ENCODE peak calls at places on chromosome 17, in six cellular contexts. E, J, R, P, L and Z are unnamed samples.

GRCh38 chr17:75370288-75370687 is 35.2 kb downstream of the GRB2 start:
- DNase-seq in R (no peak), P (no peak), J (peak; percentile 55), E (no peak), L (no peak), Z (no peak)

GRCh38 chr17:43627657-43628650 is 33.8 kb downstream of the MEOX1 start:
- DNase-seq in P (no peak), J (no peak), R (no peak), L (no peak), E (no peak), Z (no peak)

GRCh38 chr17:82013341-82013740 is 9.3 kb downstream of the CENPX start:
- DNase-seq in L (peak; percentile 36), P (no peak), J (peak; percentile 72), E (no peak), R (no peak), Z (no peak)

GRCh38 chr17:27340990-27341595 is 47.2 kb downstream of the WSB1 start:
- DNase-seq in E (no peak), P (no peak), R (no peak), L (no peak), J (peak; percentile 33), Z (no peak)

GRCh38 chr17:61202564-61202963 is 197.1 kb upstream of the TBX2 start:
- DNase-seq in J (no peak), L (peak; percentile 56), R (no peak), E (no peak), P (no peak), Z (no peak)

GRCh38 chr17:45428050-45428953 is 4.4 kb downstream of the ARHGAP27 start:
- DNase-seq in E (peak; percentile 83), P (peak; percentile 90), L (peak; percentile 52), R (peak; percentile 74), J (peak; percentile 84), Z (peak; percentile 88)

GRCh38 chr17:82889496-82890338 is 49.9 kb upstream of the ZNF750 start:
- DNase-seq in P (no peak), J (no peak), R (peak; percentile 17), E (no peak), L (no peak), Z (no peak)

GRCh38 chr17:75875182-75875939 is 3.0 kb downstream of the TRIM47 start:
- DNase-seq in L (no peak), E (no peak), R (no peak), J (no peak), P (no peak), Z (peak; percentile 10)

GRCh38 chr17:74768069-74768762 is 7.9 kb downstream of the NAT9 start:
- DNase-seq in P (no peak), L (peak; percentile 42), R (no peak), E (no peak), J (peak; percentile 78), Z (no peak)

GRCh38 chr17:20278805-20279204 is 188.5 kb downstream of the LGALS9B start:
- DNase-seq in L (no peak), J (no peak), P (no peak), E (no peak), R (no peak), Z (no peak)

GRCh38 chr17:3033248-3033640 is 30.2 kb downstream of the OR1D5 start:
- DNase-seq in L (no peak), P (no peak), E (no peak), J (no peak), R (no peak), Z (no peak)

GRCh38 chr17:39899215-39899614 is 19.2 kb downstream of the GSDMB start:
- DNase-seq in E (no peak), L (no peak), P (no peak), J (no peak), R (no peak), Z (no peak)

GRCh38 chr17:21213005-21213404 is 956 bp downstream of the TMEM11 start:
- DNase-seq in R (no peak), E (no peak), J (no peak), P (no peak), L (no peak), Z (no peak)

GRCh38 chr17:72725432-72726068 is 366.9 kb downstream of the SLC39A11 start:
- DNase-seq in R (peak; percentile 48), J (peak; percentile 74), E (peak; percentile 56), L (peak; percentile 57), P (peak; percentile 61), Z (peak; percentile 47)

GRCh38 chr17:82301300-82301915 is 16.0 kb downstream of the CD7 start:
- DNase-seq in R (no peak), J (no peak), P (no peak), E (no peak), L (no peak), Z (no peak)

GRCh38 chr17:61836266-61837174 is 26.8 kb downstream of the BRIP1 start:
- DNase-seq in P (no peak), E (no peak), J (no peak), R (no peak), L (no peak), Z (no peak)

GRCh38 chr17:1906622-1907021 is 76.8 kb downstream of the RPA1 start:
- DNase-seq in R (no peak), P (no peak), E (no peak), J (no peak), L (no peak), Z (no peak)

GRCh38 chr17:60717814-60718213 is 40.2 kb downstream of the BCAS3 start:
- DNase-seq in P (no peak), R (no peak), L (no peak), J (no peak), E (no peak), Z (no peak)

GRCh38 chr17:13813347-13814240 is 211.9 kb upstream of the HS3ST3A1 start:
- DNase-seq in J (no peak), R (no peak), P (no peak), L (no peak), E (no peak), Z (no peak)

GRCh38 chr17:59365383-59365981 is 34.0 kb downstream of the YPEL2 start:
- DNase-seq in P (no peak), R (no peak), J (no peak), E (no peak), L (no peak), Z (peak; percentile 41)

GRCh38 chr17:77140166-77140877 is 447 bp upstream of the SEC14L1 start:
- DNase-seq in J (peak; percentile 100), R (peak; percentile 98), P (peak; percentile 100), E (peak; percentile 99), L (peak; percentile 98), Z (peak; percentile 98)

GRCh38 chr17:28317965-28318758 is 838 bp upstream of the TMEM97 start:
- DNase-seq in J (no peak), P (peak; percentile 31), L (no peak), E (peak; percentile 36), R (no peak), Z (no peak)

GRCh38 chr17:35313875-35314409 is 59.5 kb downstream of the SLFN11 start:
- DNase-seq in R (no peak), L (no peak), P (peak; percentile 6), J (no peak), E (no peak), Z (peak; percentile 7)

GRCh38 chr17:17305282-17305801 is 2.2 kb downstream of the NT5M start:
- DNase-seq in L (no peak), R (no peak), E (no peak), P (no peak), J (no peak), Z (peak; percentile 86)

GRCh38 chr17:32503251-32504165 is 16.7 kb downstream of the CDK5R1 start:
- DNase-seq in E (no peak), R (peak; percentile 50), J (no peak), L (peak; percentile 10), P (no peak), Z (peak; percentile 84)

GRCh38 chr17:607341-608060 is 107.1 kb downstream of the VPS53 start:
- DNase-seq in R (no peak), P (no peak), L (no peak), J (no peak), E (no peak), Z (no peak)

GRCh38 chr17:44376124-44376523 is 12.5 kb upstream of the FAM171A2 start:
- DNase-seq in L (peak; percentile 68), R (no peak), J (no peak), E (peak; percentile 46), P (peak; percentile 62), Z (peak; percentile 75)

GRCh38 chr17:7070712-7071111 is 9.3 kb downstream of the CLEC10A start:
- DNase-seq in E (no peak), P (no peak), R (no peak), L (no peak), J (no peak), Z (no peak)
- TF ChIP-seq CTCF in E (no peak), P (no peak), R (no peak), L (no peak), J (no peak), Z (no peak)

DNA sequence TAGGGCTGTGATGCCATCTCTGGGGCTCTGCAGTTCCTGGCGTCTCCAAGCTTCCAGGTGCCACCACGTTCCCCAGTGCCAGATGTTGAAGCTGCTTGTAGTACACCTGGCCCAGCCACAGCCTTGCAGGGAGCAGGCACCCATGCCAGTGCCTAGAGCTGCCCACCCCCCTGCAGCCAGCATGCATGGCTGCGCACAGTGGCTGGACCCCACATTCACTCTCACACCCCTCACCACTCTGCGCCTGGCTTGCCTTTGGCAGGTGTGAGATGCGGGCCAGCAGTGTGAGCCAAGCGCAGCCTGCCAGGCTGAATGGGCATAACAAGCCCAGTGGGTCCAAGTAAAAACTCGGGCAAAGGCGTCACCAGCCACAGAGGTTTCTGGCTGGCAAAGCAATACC is 75.4 kb upstream of the CHMP6 start:
- DNase-seq in R (no peak), E (no peak), P (no peak), L (no peak), J (no peak), Z (no peak)
- TF ChIP-seq CTCF in R (no peak), E (no peak), P (no peak), L (no peak), J (no peak), Z (no peak)

DNA sequence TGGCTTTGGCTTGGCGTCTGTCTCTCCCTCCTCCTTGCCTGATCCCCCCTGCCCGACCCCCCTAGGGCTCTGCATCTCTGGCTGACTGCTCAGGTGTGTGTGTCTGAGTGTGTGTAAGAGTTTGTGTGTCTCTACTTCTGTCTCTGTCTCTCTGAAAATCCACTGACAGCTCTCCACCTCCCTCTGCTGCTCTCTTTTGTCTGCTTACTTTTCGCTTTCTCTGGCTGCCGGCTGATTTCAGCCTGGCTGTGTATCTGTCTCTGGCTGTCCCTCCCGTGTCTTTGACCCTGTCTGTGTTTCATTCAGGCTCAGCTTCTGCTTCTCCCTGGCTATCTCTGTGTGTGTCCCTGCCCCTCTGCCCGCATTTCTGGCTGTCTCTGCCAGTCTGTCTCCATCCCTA is 3.8 kb upstream of the SPEM1 start:
- DNase-seq in L (no peak), P (no peak), E (no peak), R (no peak), J (no peak), Z (no peak)
- TF ChIP-seq CTCF in L (no peak), P (no peak), E (no peak), R (no peak), J (no peak), Z (no peak)

DNA sequence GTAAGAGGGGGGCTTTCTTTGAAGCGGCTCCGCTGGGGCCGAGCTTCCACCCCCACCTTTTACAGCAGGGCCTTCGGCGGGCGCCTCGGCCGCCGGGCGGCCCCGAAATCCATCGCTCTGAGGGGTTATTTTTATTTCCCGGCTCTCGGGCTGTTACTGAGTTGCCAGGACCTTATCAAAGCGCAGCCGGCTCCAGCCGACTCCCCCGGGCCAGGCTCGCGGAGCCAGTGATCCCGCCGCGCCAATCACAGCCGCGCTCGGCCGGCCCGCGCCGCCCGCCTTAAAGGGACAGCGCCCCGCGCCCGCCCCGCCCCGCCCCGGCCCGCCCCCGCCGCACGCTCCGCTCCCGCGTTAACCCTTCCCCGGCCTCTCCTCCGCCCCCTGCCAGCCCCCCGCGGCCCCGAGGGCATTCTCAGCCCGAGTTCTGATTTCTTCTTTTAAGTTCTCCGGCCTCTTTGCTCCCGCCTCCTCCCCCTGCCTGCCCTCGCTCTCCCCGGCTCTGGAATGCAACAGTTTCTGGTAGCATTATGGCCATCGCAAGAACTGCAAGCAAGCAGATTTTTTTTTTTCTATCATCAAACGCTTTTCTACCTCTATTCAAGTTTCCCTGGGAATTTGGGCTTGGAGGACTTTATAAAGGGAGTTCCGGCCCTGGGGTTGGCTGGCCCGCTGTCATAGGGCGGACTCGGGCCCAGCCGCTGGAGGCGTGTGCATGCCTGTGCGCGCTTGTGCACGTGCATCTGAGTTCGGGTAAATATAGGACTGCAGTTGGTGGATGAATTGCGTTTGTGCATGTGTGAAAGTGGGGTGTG is at the start of gene AXIN2:
- DNase-seq in J (peak; percentile 89), E (peak; percentile 89), P (peak; percentile 92), R (peak; percentile 98), L (peak; percentile 90), Z (peak; percentile 96)
- TF ChIP-seq CTCF in J (peak; percentile 43), E (peak; percentile 46), P (no peak), R (peak; percentile 29), L (no peak), Z (no peak)